ENCODE peak calls at places on chromosome 13, in nine cellular contexts. P is ascending aorta, O is heart left ventricle, I is lung, N is brain microvascular endothelial cell, J is thoracic aorta, H is small intestine, Q is cardiac muscle cell, E is hepatocyte. W is an unnamed sample.
A peak's percentile ranks its signal among the peaks of the same experiment; 100 is the strongest.

GRCh38 chr13:105513448-105513847 is 1022.0 kb downstream of the EFNB2 start:
- DNase-seq in P (no peak), O (no peak), I (no peak), N (no peak), J (no peak), H (no peak), Q (no peak), E (no peak), W (no peak)

GRCh38 chr13:93862259-93862658 is 617.2 kb downstream of the DCT start:
- DNase-seq in P (no peak), O (no peak), I (no peak), N (peak; percentile 43), J (no peak), H (no peak), Q (peak; percentile 43), E (no peak), W (no peak)

GRCh38 chr13:66461021-66461420 is 769.1 kb downstream of the PCDH9 start:
- DNase-seq in P (no peak), O (no peak), I (no peak), N (no peak), J (no peak), H (no peak), Q (peak; percentile 2), E (no peak), W (no peak)

GRCh38 chr13:46633416-46633815 is 80.4 kb downstream of the LRCH1 start:
- DNase-seq in P (no peak), O (no peak), I (no peak), N (peak; percentile 66), J (no peak), H (no peak), Q (peak; percentile 75), E (no peak), W (no peak)

GRCh38 chr13:107734891-107735620 is 480.3 kb downstream of the LIG4 start:
- DNase-seq in P (no peak), O (no peak), I (no peak), N (no peak), J (no peak), H (no peak), Q (peak; percentile 3), E (no peak), W (no peak)

GRCh38 chr13:85254641-85255040 is 544.6 kb downstream of the SLITRK6 start:
- DNase-seq in P (no peak), O (no peak), I (no peak), N (no peak), J (no peak), H (no peak), Q (no peak), E (no peak), W (no peak)

GRCh38 chr13:72884111-72884510 is 102.2 kb downstream of the PIBF1 start:
- DNase-seq in P (no peak), O (no peak), I (no peak), N (no peak), J (no peak), H (peak; percentile 87), Q (peak; percentile 21), E (no peak), W (no peak)

GRCh38 chr13:86946734-86947133 is 724.4 kb upstream of the SLITRK5 start:
- DNase-seq in P (no peak), O (no peak), I (no peak), N (no peak), J (no peak), H (no peak), Q (no peak), E (no peak), W (no peak)

GRCh38 chr13:28819046-28819747 is 942 bp upstream of the MTUS2 start:
- DNase-seq in P (no peak), O (no peak), I (no peak), N (no peak), J (no peak), H (peak; percentile 28), Q (peak; percentile 37), E (peak; percentile 26), W (no peak)

GRCh38 chr13:67841071-67841470 is 610.9 kb upstream of the PCDH9 start:
- DNase-seq in P (no peak), O (no peak), I (no peak), N (no peak), J (no peak), H (no peak), Q (no peak), E (no peak), W (no peak)

GRCh38 chr13:96637039-96637438 is 357.2 kb downstream of the OXGR1 start:
- DNase-seq in P (no peak), O (no peak), I (no peak), N (no peak), J (no peak), H (peak; percentile 9), Q (no peak), E (no peak), W (no peak)

GRCh38 chr13:112839347-112840105 is 129.5 kb upstream of the MCF2L start:
- DNase-seq in P (no peak), O (no peak), I (no peak), N (peak; percentile 25), J (no peak), H (no peak), Q (peak; percentile 73), E (no peak), W (no peak)

GRCh38 chr13:84686458-84686857 is 804.2 kb upstream of the SLITRK1 start:
- DNase-seq in P (no peak), O (no peak), I (no peak), N (no peak), J (no peak), H (peak; percentile 26), Q (no peak), E (no peak), W (no peak)

GRCh38 chr13:78309497-78310180 is 293.7 kb downstream of the POU4F1 start:
- DNase-seq in P (no peak), O (no peak), I (no peak), N (no peak), J (no peak), H (peak; percentile 7), Q (no peak), E (no peak), W (no peak)

GRCh38 chr13:74036373-74036772 is 97.8 kb downstream of the KLF12 start:
- DNase-seq in P (no peak), O (no peak), I (no peak), N (no peak), J (no peak), H (no peak), Q (no peak), E (peak; percentile 40), W (no peak)

GRCh38 chr13:61453121-61453520 is 37.5 kb upstream of the PCDH20 start:
- DNase-seq in P (no peak), O (no peak), I (no peak), N (no peak), J (no peak), H (no peak), Q (no peak), E (no peak), W (no peak)

GRCh38 chr13:29487466-29488454 is 107.7 kb downstream of the SLC7A1 start:
- DNase-seq in P (peak; percentile 44), O (no peak), I (no peak), N (no peak), J (no peak), H (no peak), Q (no peak), E (no peak), W (peak; percentile 8)

GRCh38 chr13:36231236-36231635 is 16.9 kb upstream of the SOHLH2 start:
- DNase-seq in P (no peak), O (no peak), I (no peak), N (no peak), J (no peak), H (no peak), Q (no peak), E (no peak), W (no peak)

GRCh38 chr13:52395704-52396103 is 10.3 kb downstream of the THSD1 start:
- DNase-seq in P (no peak), O (no peak), I (no peak), N (no peak), J (no peak), H (no peak), Q (no peak), E (no peak), W (no peak)

GRCh38 chr13:99384468-99384867 is 77.3 kb upstream of the GPR183 start:
- DNase-seq in P (peak; percentile 56), O (no peak), I (no peak), N (no peak), J (no peak), H (no peak), Q (no peak), E (no peak), W (no peak)
- H3K36me3 ChIP-seq in P (no peaks in the 10 kb centered on the region), O (no peaks in the 10 kb centered on the region), I (peaks cover 4% of the 10 kb centered on the region), N (no peaks in the 10 kb centered on the region), J (peaks cover 3% of the 10 kb centered on the region), H (no peaks in the 10 kb centered on the region), Q (no peaks in the 10 kb centered on the region), E (no peaks in the 10 kb centered on the region), W (no peaks in the 10 kb centered on the region)

DNA sequence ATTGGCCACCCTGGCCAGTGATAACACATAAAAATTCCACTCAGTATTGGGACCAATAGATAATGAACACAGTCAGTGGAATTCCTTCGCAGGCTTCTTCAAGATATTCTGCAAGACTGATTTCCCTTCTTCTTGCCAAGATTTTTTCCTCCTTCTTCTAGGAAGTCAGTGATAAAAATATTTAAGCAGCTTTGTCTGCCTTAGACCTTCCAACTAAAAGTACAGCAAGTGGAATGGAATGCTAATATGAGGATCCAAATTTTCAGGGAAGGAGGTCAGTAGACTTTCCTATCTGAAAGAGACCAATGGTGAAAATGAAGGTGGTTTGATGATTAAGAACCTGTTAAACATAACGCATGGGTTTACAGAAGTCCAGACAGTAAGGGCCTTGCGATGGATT is 9.6 kb downstream of the STARD13 start:
- DNase-seq in P (no peak), O (no peak), I (no peak), N (no peak), J (no peak), H (no peak), Q (peak; percentile 67), E (no peak), W (no peak)
- H3K36me3 ChIP-seq in P (no peaks in the 10 kb centered on the region), O (no peaks in the 10 kb centered on the region), I (no peaks in the 10 kb centered on the region), N (peaks cover 29% of the 10 kb centered on the region), J (no peaks in the 10 kb centered on the region), H (no peaks in the 10 kb centered on the region), Q (no peaks in the 10 kb centered on the region), E (no peaks in the 10 kb centered on the region), W (no peaks in the 10 kb centered on the region)

GRCh38 chr13:79380943-79381445 is 25.1 kb downstream of the RBM26 start:
- DNase-seq in P (no peak), O (no peak), I (no peak), N (no peak), J (no peak), H (peak; percentile 59), Q (no peak), E (no peak), W (no peak)
- H3K36me3 ChIP-seq in P (peaks cover 22% of the 10 kb centered on the region), O (peaks cover 3% of the 10 kb centered on the region), I (peaks cover 11% of the 10 kb centered on the region), N (peaks cover 14% of the 10 kb centered on the region), J (peaks cover 25% of the 10 kb centered on the region), H (peaks cover 10% of the 10 kb centered on the region), Q (peaks cover 23% of the 10 kb centered on the region), E (peaks cover 5% of the 10 kb centered on the region), W (no peaks in the 10 kb centered on the region)

GRCh38 chr13:102651892-102652291 is 43.0 kb downstream of the METTL21C start:
- DNase-seq in P (no peak), O (no peak), I (no peak), N (peak; percentile 55), J (no peak), H (no peak), Q (peak; percentile 4), E (peak; percentile 22), W (no peak)
- H3K36me3 ChIP-seq in P (peaks cover 7% of the 10 kb centered on the region), O (peaks cover 4% of the 10 kb centered on the region), I (no peaks in the 10 kb centered on the region), N (peaks cover 5% of the 10 kb centered on the region), J (peaks cover 24% of the 10 kb centered on the region), H (peaks cover 10% of the 10 kb centered on the region), Q (peaks cover 49% of the 10 kb centered on the region), E (no peaks in the 10 kb centered on the region), W (no peaks in the 10 kb centered on the region)

GRCh38 chr13:45500492-45501174 is 35.9 kb downstream of the COG3 start:
- DNase-seq in P (no peak), O (no peak), I (no peak), N (peak; percentile 88), J (no peak), H (no peak), Q (peak; percentile 95), E (no peak), W (no peak)
- H3K36me3 ChIP-seq in P (peaks cover 42% of the 10 kb centered on the region), O (peaks cover 32% of the 10 kb centered on the region), I (peaks cover 18% of the 10 kb centered on the region), N (peaks cover 46% of the 10 kb centered on the region), J (peaks cover 33% of the 10 kb centered on the region), H (peaks cover 31% of the 10 kb centered on the region), Q (peaks cover 41% of the 10 kb centered on the region), E (no peaks in the 10 kb centered on the region), W (no peaks in the 10 kb centered on the region)